ENCODE peak calls at places on chromosomes 13 and 19, in seven cellular contexts. D is uterus, N is breast epithelium, U is BE2C, X is GM13977, S is RWPE1, W is endodermal cell. G is an unnamed sample.

GRCh38 chr13:84985860-84986259 is 813.4 kb downstream of the SLITRK6 start:
- DNase-seq in D (no peak), W (no peak), U (no peak), N (no peak), X (no peak), S (no peak), G (no peak)

GRCh38 chr19:53896682-53897081 is 12.4 kb upstream of the CACNG7 start:
- DNase-seq in X (no peak), W (no peak), D (no peak), U (no peak), N (no peak), S (no peak), G (no peak)

GRCh38 chr19:43814663-43815352 is 12.3 kb upstream of the ZNF283 start:
- DNase-seq in W (no peak), D (no peak), U (no peak), X (no peak), S (peak), N (no peak), G (no peak)

GRCh38 chr19:34173145-34173956 is 1.0 kb downstream of the LSM14A start:
- DNase-seq in X (peak), U (no peak), D (peak), S (peak), W (peak), N (peak), G (no peak)

GRCh38 chr19:35341565-35342225 is 6.0 kb upstream of the FFAR1 start:
- DNase-seq in N (no peak), W (no peak), U (no peak), X (peak), D (no peak), S (no peak), G (no peak)

GRCh38 chr13:36370108-36370429 is 23.9 kb upstream of the SPART start:
- DNase-seq in S (no peak), W (no peak), X (no peak), N (no peak), U (no peak), D (peak), G (no peak)

GRCh38 chr13:24822640-24823039 is 58.7 kb downstream of the RNF17 start:
- DNase-seq in W (no peak), X (peak), D (no peak), U (no peak), N (no peak), S (no peak), G (no peak)

GRCh38 chr19:47499863-47500830 is 14.7 kb downstream of the NAPA start:
- DNase-seq in X (no peak), S (no peak), D (no peak), W (peak), N (peak), U (no peak), G (no peak)

GRCh38 chr13:74217816-74218215 is 83.6 kb upstream of the KLF12 start:
- DNase-seq in X (no peak), U (no peak), D (no peak), S (no peak), N (no peak), W (no peak), G (no peak)

GRCh38 chr13:35484384-35484783 is 7.9 kb upstream of the MAB21L1 start:
- DNase-seq in X (no peak), N (no peak), U (peak), W (no peak), D (no peak), S (no peak), G (no peak)

GRCh38 chr13:48449656-48450055 is 36.7 kb upstream of the LPAR6 start:
- DNase-seq in U (no peak), S (no peak), D (no peak), X (no peak), W (no peak), N (no peak), G (no peak)

GRCh38 chr19:57068921-57069697 is 50.7 kb upstream of the USP29 start:
- DNase-seq in U (peak), N (peak), X (no peak), S (no peak), D (peak), W (peak), G (no peak)

GRCh38 chr13:48859168-48860105 is 116.3 kb upstream of the FNDC3A start:
- DNase-seq in N (no peak), S (no peak), X (peak), W (peak), U (no peak), D (no peak), G (no peak)

GRCh38 chr13:79675931-79676658 is 195.1 kb downstream of the NDFIP2 start:
- DNase-seq in D (no peak), U (no peak), W (no peak), S (no peak), X (no peak), N (no peak), G (no peak)
- TF ChIP-seq CTCF in D (no peak), U (no peak), W (peak), S (no peak), X (no peak), N (no peak), G (no peak)

GRCh38 chr19:49020342-49020741 is 3.5 kb upstream of the LHB start:
- DNase-seq in D (no peak), N (no peak), S (no peak), U (no peak), X (no peak), W (peak), G (no peak)

GRCh38 chr19:49016067-49016839 is 638 bp downstream of the LHB start:
- DNase-seq in N (no peak), W (no peak), U (no peak), S (no peak), X (no peak), D (no peak), G (no peak)

GRCh38 chr19:49017041-49017665 is at the start of gene LHB:
- DNase-seq in N (no peak), S (no peak), X (no peak), U (no peak), W (no peak), D (no peak), G (no peak)

GRCh38 chr19:49019242-49019932 is 2.5 kb upstream of the LHB start:
- DNase-seq in U (peak), N (no peak), S (peak), X (peak), D (peak), W (peak), G (no peak)

GRCh38 chr19:49017666-49018351 is 918 bp upstream of the LHB start:
- DNase-seq in X (peak), D (peak), S (no peak), U (peak), W (peak), N (no peak), G (no peak)
- TF ChIP-seq CTCF in X (peak), D (peak), S (peak), U (peak), W (peak), N (no peak), G (peak)

DNA sequence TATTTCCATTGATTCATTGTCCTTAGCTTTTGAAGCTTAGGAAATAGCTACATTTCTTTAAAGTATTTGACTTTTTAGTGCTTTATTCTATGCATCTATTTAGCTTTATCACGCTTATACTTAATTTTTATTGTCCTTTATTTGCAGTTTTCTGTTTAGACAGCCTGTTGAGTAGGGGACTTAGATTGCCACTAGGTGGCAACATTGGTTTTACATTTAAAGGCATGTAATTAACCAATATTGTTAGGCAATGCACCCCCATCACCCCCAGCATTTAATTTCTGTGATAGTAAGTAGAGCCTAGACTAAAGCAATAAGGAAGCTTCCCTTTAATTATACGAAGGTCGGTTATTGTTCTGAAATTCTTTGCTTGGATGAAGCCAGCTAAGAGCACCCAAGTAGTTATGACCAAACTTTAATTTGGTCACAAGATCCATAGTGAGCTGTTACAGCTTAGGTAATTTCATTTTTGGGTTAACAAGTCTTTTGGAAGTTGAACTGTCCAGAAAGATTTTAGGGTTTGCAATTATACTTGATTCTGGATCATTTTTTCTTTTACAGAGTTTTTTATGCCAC is 36.5 kb downstream of the B3GLCT start:
- DNase-seq in D (no peak), X (peak), N (no peak), U (peak), W (no peak), S (peak), G (peak)
- TF ChIP-seq CTCF in D (peak), X (peak), N (no peak), U (peak), W (peak), S (peak), G (peak)

DNA sequence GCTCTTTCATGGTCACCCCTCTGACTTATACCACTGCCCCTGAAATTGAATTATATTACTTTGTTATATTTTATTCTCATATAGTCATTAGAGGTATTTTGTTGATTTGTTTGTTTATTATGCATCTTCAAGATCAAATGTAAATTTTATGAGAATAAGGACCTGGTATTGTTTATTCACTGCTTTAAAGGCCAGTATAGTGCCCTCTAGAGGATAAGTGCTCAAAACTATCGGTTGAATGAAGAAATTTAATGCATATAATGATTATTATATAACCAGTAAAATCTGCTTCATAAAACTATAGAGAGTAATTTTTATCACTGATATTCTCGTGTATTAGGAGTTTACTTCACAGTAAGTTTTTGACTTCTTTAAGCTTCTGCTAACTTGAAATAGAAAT is 1401.9 kb downstream of the SLITRK1 start:
- DNase-seq in S (no peak), X (no peak), D (no peak), N (no peak), U (no peak), W (no peak), G (no peak)
- TF ChIP-seq CTCF in S (peak), X (peak), D (no peak), N (no peak), U (peak), W (peak), G (no peak)

GRCh38 chr19:4592445-4592844 is 33.0 kb upstream of the SEMA6B start:
- DNase-seq in N (no peak), W (no peak), X (no peak), S (no peak), D (no peak), U (no peak), G (no peak)

GRCh38 chr19:4590559-4590958 is 31.1 kb upstream of the SEMA6B start:
- DNase-seq in S (no peak), X (no peak), U (no peak), W (no peak), D (no peak), N (no peak), G (no peak)

GRCh38 chr19:4591296-4591695 is 31.8 kb upstream of the SEMA6B start:
- DNase-seq in S (no peak), N (no peak), U (no peak), D (no peak), X (no peak), W (no peak), G (no peak)

GRCh38 chr19:4587527-4587926 is 28.0 kb upstream of the SEMA6B start:
- DNase-seq in X (no peak), N (no peak), S (no peak), D (no peak), U (no peak), W (no peak), G (no peak)

DNA sequence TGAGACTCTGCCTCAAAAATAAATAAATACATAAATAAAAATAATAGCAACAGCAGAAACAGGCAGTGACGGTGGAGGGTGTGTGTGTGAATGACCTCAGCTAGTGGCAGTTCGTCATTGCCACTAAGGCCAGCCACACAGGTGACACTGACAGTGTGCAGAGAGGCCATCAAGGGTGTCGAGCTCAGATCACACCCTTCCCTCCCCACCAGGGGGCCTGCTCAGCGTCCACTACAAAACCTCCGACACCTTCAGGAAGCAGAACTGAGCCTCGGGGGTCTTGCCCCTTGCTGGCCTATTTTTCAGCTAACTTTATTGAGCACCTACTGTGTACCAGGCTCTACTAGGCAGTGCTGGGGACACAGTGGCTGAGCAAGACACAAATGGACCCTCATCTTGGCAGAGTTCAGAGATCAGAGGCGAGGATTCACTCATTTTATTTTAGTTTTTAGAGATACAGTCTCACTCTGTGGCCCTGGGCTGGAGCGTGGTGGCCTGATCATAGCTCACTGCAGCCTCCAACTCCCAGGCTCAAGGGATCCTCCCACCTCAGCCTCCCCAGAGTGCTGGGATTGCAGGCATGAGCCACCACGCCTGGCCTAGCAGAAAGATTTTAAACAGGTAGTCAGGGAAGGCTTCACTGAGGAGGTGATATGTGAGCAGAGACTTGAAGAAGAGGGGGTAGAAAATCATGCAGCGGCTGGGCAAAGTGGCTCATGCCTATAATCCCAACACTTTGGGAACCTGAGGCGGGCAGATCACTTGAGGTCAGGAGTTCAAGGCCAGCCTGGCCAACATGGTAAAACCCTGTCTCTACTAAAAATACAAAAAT is 30.3 kb upstream of the SEMA6B start:
- DNase-seq in W (peak), X (peak), S (no peak), D (no peak), U (peak), N (no peak), G (no peak)
- TF ChIP-seq CTCF in W (peak), X (peak), S (no peak), D (no peak), U (peak), N (peak), G (peak)

DNA sequence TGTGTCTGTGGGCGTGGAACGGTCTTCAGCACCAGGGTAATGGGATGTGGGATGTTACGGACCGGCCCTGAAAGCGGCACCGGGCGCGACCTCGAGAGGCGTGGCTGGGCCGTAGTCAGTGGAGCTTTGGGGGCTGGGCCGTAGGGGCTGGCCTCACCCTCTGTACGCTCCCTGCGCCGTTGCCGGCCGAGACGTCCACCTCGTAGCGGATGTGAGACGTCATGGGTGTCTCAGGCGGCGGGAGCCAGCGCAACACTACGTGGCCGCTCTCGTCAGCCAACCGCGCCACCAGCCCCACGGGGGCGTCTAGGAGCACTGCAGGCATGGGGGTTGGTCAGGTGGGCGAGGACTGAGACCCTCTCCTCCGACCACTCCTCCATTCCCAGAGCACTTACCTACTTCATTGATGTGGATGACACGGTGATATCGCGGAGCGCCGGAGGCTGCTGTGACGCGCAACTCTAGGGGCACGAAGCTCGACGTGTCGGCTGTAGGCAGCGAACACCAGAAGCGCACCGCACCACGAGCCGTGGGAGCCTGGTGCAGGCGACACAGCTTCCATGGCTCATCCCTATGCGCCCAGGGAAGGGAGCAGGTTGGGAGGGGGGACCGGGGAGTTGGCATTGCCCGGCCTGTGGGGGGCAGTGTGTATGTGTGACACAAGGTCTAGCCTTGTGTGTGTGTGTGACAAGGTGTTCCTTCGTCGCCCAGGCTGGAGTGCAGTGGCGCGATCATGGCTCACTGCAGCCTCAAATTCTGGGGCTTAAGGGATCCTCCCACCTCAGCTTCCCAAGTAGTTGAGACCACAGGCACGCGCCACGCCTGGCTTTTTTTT is 2.4 kb downstream of the EPOR start:
- DNase-seq in X (peak), W (peak), N (no peak), D (peak), S (peak), U (peak), G (no peak)
- TF ChIP-seq CTCF in X (peak), W (peak), N (no peak), D (no peak), S (no peak), U (peak), G (peak)

GRCh38 chr13:90360785-90361184 is 986.7 kb upstream of the MIR17HG start:
- DNase-seq in W (no peak), U (no peak), X (no peak), N (no peak), S (no peak), D (no peak), G (no peak)

GRCh38 chr13:90362718-90363117 is 984.8 kb upstream of the MIR17HG start:
- DNase-seq in N (no peak), U (no peak), X (no peak), D (no peak), W (no peak), S (no peak), G (no peak)

GRCh38 chr13:90365130-90365529 is 982.4 kb upstream of the MIR17HG start:
- DNase-seq in U (no peak), X (no peak), W (no peak), N (no peak), S (no peak), D (no peak), G (no peak)
- TF ChIP-seq CTCF in U (peak), X (no peak), W (peak), N (no peak), S (peak), D (no peak), G (no peak)